ENCODE peak calls at places on chromosome 11, in four cellular contexts. W is upper lobe of right lung, D is glutamatergic neuron, S is cardiac muscle cell. G is an unnamed sample.

GRCh38 chr11:123063396-123064267 is 1.7 kb upstream of the HSPA8 start:
- DNase-seq in W (no peak), D (peak; percentile 28), S (no peak), G (no peak)

GRCh38 chr11:19661827-19662226 is 50.8 kb upstream of the NAV2 start:
- DNase-seq in W (no peak), D (no peak), S (no peak), G (no peak)

GRCh38 chr11:36455658-36456111 is 54.4 kb downstream of the TRAF6 start:
- DNase-seq in W (peak; percentile 69), D (no peak), S (peak; percentile 18), G (peak; percentile 16)

GRCh38 chr11:58796333-58797049 is 48.0 kb downstream of the GLYATL2 start:
- DNase-seq in W (no peak), D (no peak), S (no peak), G (no peak)

GRCh38 chr11:64850979-64851567 is 6.6 kb upstream of the CDC42BPG start:
- DNase-seq in W (no peak), D (no peak), S (no peak), G (no peak)

GRCh38 chr11:121930004-121930965 is 185.7 kb downstream of the BLID start:
- DNase-seq in W (peak; percentile 65), D (no peak), S (no peak), G (no peak)

GRCh38 chr11:116397556-116398167 is 375.1 kb downstream of the BUD13 start:
- DNase-seq in W (no peak), D (no peak), S (no peak), G (no peak)

GRCh38 chr11:1763796-1764661 is at the start of gene CTSD:
- DNase-seq in W (peak; percentile 96), D (peak; percentile 95), S (peak; percentile 90), G (peak; percentile 84)

GRCh38 chr11:111097191-111097590 is 148.3 kb upstream of the POU2AF2 start:
- DNase-seq in W (peak; percentile 72), D (no peak), S (no peak), G (no peak)

GRCh38 chr11:117180020-117180419 is 1.5 kb downstream of the SIDT2 start:
- DNase-seq in W (no peak), D (no peak), S (no peak), G (no peak)

GRCh38 chr11:80227915-80228314 is 787.1 kb upstream of the TENM4 start:
- DNase-seq in W (no peak), D (no peak), S (no peak), G (no peak)

GRCh38 chr11:13761250-13761649 is 92.8 kb downstream of the FAR1 start:
- DNase-seq in W (no peak), D (no peak), S (no peak), G (no peak)

GRCh38 chr11:127470485-127470884 is 469.9 kb upstream of the KIRREL3 start:
- DNase-seq in W (no peak), D (peak; percentile 60), S (peak; percentile 39), G (peak; percentile 14)
- TF ChIP-seq CTCF in W (peak; percentile 34), D (peak; percentile 57), S (no peak), G (peak; percentile 61)

GRCh38 chr11:21174781-21175180 is 505.4 kb downstream of the NELL1 start:
- DNase-seq in W (no peak), D (no peak), S (no peak), G (no peak)
- TF ChIP-seq CTCF in W (no peak), D (no peak), S (no peak), G (no peak)

DNA sequence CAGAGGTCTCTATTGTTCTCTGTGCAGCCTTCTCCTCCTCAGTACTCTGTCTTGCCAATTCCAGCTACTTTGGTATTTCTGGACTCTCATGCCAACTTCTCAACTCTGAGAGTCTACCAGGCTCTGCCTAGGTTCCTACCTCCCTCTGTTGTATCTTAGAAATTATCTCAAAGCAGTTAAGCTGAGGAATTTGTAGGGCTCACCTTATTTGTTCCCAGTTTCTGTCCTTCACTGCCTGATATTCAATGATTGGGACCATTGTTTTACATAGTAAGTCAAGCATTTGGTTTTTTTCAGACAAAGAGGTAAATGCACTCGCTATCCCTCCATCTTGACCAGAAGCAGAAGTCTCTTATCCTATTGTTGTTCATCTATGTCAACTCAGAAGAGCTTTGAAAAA is 205.0 kb upstream of the PGR start:
- DNase-seq in W (no peak), D (no peak), S (no peak), G (no peak)
- TF ChIP-seq CTCF in W (no peak), D (no peak), S (no peak), G (no peak)

GRCh38 chr11:14907411-14908213 is 15.6 kb upstream of the CYP2R1 start:
- DNase-seq in W (peak; percentile 92), D (peak; percentile 85), S (peak; percentile 74), G (peak; percentile 78)

GRCh38 chr11:14902650-14903350 is 10.8 kb upstream of the CYP2R1 start:
- DNase-seq in W (no peak), D (no peak), S (no peak), G (no peak)

GRCh38 chr11:14904745-14905103 is 12.7 kb upstream of the CYP2R1 start:
- DNase-seq in W (peak; percentile 93), D (peak; percentile 92), S (peak; percentile 64), G (no peak)

GRCh38 chr11:14906614-14907392 is 14.8 kb upstream of the CYP2R1 start:
- DNase-seq in W (no peak), D (no peak), S (no peak), G (no peak)

DNA sequence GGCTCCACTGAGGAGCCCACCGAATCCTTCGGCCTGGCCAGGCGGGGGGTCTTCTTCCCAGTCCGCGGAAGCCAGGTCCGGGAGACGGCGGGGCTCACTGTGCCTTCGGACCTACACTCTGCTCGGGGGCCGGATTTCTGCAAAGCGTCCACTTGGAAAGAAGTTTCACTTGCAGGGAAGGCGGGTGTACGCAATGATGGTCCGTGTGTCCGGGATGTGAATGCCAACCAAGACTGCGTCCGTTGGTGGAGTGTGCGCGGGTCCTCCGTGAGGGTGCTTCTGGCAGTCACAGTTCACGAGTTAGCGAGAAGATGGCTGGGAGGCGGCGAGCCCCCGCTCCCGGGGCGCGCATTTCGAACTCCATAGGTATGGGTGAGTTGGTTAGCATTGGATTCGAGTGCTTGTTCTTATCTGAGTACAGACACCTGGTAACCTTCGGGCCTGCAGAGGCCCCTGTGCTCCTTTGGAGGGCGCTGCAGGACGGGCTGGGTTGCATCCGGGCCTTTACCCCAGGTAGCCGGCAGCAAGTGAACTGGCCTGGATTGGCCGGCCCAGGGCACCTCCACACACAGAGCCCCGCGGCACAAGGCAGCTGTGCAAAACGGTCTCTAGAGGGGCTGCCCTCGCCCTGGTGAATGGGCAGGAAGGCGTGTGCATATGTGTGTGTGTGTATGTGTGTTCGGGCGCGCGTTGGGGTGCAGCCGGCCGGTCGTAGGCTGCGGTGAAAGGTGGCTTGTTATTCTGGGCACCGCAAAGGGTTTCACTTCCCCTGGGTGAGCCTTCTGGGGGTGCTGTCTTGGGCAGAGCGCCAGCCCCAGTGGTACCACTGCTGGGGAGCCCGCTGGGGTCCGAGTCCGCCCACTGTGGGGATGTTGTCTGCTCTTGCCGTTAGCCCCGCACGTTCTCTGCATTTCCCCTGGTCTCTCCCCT is 13.3 kb upstream of the CYP2R1 start:
- DNase-seq in W (peak; percentile 73), D (peak; percentile 80), S (peak; percentile 38), G (no peak)
- TF ChIP-seq CTCF in W (peak; percentile 46), D (peak; percentile 86), S (peak; percentile 60), G (peak; percentile 9)

DNA sequence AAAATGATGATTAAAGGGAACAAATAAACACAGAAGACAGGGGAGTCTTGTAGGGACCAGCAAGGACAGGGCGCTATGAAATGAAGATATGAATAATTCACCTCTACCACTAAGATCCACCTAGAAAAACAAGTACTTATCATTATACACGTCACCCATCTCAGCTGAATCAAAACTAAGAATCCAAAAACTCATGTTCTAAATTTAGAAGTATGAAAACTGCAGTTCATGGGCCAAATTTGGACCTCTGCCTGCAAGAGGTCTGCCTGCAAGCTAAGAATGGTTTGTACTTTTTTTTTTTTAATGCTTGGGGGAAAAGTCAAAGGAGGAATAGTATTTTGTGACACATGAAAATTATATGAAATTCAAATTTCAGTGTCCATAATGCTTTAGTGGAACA is 11.9 kb downstream of the PLAAT3 start:
- DNase-seq in W (no peak), D (no peak), S (no peak), G (no peak)
- TF ChIP-seq CTCF in W (no peak), D (no peak), S (no peak), G (no peak)

GRCh38 chr11:10747733-10748132 is 3.3 kb upstream of the CTR9 start:
- DNase-seq in W (no peak), D (no peak), S (no peak), G (no peak)

GRCh38 chr11:10743354-10744035 is 7.6 kb upstream of the CTR9 start:
- DNase-seq in W (no peak), D (no peak), S (no peak), G (no peak)

GRCh38 chr11:10746871-10747270 is 4.2 kb upstream of the CTR9 start:
- DNase-seq in W (no peak), D (no peak), S (no peak), G (no peak)

GRCh38 chr11:10744206-10744605 is 6.8 kb upstream of the CTR9 start:
- DNase-seq in W (no peak), D (no peak), S (no peak), G (no peak)

DNA sequence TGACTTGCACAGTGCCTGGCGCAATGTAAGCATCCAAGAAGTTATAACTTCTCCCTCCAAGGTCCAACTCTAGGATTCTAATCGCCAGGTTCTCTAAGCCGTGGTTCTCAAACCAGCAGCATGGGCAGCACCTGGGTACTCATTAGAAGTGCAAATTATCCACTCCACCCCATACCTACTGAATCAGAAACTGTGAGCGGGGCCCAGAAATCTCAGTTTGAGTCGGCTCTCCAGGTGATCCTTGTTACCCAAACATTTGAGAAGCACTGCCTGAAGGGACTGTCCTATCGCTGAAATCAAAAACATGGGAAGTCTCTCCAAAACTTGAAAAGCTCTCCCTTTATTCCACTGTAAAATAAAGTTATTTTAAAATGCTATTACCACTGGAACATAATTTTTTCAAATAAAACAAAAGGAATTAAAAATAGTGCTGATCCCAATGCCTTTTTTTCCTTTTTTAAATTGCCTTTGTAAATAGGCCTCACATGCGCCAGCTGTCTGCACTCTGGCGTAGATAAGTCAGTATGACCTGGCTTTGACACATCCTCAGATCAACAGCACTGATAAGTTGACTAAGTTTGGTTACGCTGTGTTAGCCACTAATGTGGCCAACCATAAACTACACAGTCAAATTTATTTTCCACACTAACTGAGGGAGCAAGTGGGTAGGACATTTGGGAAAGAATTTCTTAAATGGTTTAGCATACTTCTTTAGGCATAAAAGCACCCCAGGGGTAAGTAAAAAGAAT is 8.4 kb upstream of the CTR9 start:
- DNase-seq in W (no peak), D (no peak), S (no peak), G (no peak)
- TF ChIP-seq CTCF in W (no peak), D (no peak), S (no peak), G (no peak)

GRCh38 chr11:70713436-70713835 is 315.1 kb downstream of the CTTN start:
- DNase-seq in W (peak; percentile 54), D (no peak), S (no peak), G (no peak)
- TF ChIP-seq CTCF in W (no peak), D (no peak), S (no peak), G (no peak)